ENCODE peak calls at places on chromosomes 16 and 17, in eight cellular contexts. F, R, P, H, S, I, D and Z are unnamed samples.

GRCh38 chr17:9829343-9829742 is 3.6 kb downstream of the GLP2R start:
- DNase-seq in F (no peak), S (no peak), H (no peak), R (no peak), P (no peak), I (no peak), D (no peak), Z (no peak)

GRCh38 chr17:40617678-40618240 is 29.9 kb downstream of the SMARCE1 start:
- DNase-seq in D (no peak), H (no peak), F (no peak), S (no peak), R (no peak), I (no peak), P (peak), Z (no peak)

GRCh38 chr16:78596996-78597422 is 497.6 kb downstream of the WWOX start:
- DNase-seq in H (no peak), R (no peak), F (no peak), S (no peak), D (no peak), I (no peak), P (no peak), Z (no peak)

GRCh38 chr17:17075037-17075755 is 32.9 kb downstream of the MPRIP start:
- DNase-seq in D (no peak), I (no peak), S (peak), H (no peak), P (no peak), F (peak), R (no peak), Z (no peak)

GRCh38 chr16:77949445-77949844 is 72.9 kb upstream of the CLEC3A start:
- DNase-seq in S (no peak), R (no peak), D (no peak), H (no peak), F (no peak), P (no peak), I (no peak), Z (no peak)

GRCh38 chr17:7780736-7781135 is 53.3 kb upstream of the KDM6B start:
- DNase-seq in I (no peak), P (no peak), H (no peak), R (no peak), F (no peak), D (no peak), S (no peak), Z (no peak)

GRCh38 chr17:14776791-14777190 is 475.9 kb downstream of the HS3ST3B1 start:
- DNase-seq in P (no peak), D (no peak), S (no peak), H (no peak), F (no peak), R (no peak), I (no peak), Z (no peak)

GRCh38 chr16:47358816-47359215 is 102.0 kb downstream of the ITFG1 start:
- DNase-seq in S (no peak), D (no peak), H (no peak), F (no peak), R (no peak), I (no peak), P (no peak), Z (no peak)

GRCh38 chr17:77375917-77376651 is 235.3 kb downstream of the SEC14L1 start:
- DNase-seq in F (no peak), I (peak), D (peak), P (no peak), H (peak), S (no peak), R (no peak), Z (no peak)

GRCh38 chr17:8706431-8706830 is 38.2 kb downstream of the CCDC42 start:
- DNase-seq in H (no peak), F (no peak), I (no peak), R (no peak), D (no peak), S (no peak), P (no peak), Z (no peak)

GRCh38 chr17:10135539-10136257 is 62.7 kb downstream of the GAS7 start:
- DNase-seq in F (no peak), D (no peak), S (peak), H (no peak), R (no peak), P (no peak), I (no peak), Z (no peak)

GRCh38 chr16:56965939-56966515 is 4.3 kb downstream of the CETP start:
- DNase-seq in H (no peak), I (no peak), R (no peak), P (no peak), S (no peak), D (no peak), F (no peak), Z (no peak)

GRCh38 chr17:21395764-21396163 is 19.6 kb downstream of the KCNJ12 start:
- DNase-seq in S (no peak), R (no peak), I (no peak), D (no peak), F (no peak), P (no peak), H (no peak), Z (no peak)

GRCh38 chr17:7631398-7632380 is 1.8 kb downstream of the SHBG start:
- DNase-seq in H (no peak), F (no peak), D (no peak), I (no peak), P (no peak), S (no peak), R (no peak), Z (no peak)